ENCODE peak calls at places on chromosomes 6 and 20, in five cellular contexts. One of them, this sample, is unnamed.

GRCh38 chr20:55456316-55456940 is 548.9 kb downstream of the CBLN4 start:
- DNase-seq in RPMI7951: no peak
- DNase-seq in NCI-H82: no peak
- DNase-seq in stimulated activated effector memory CD8-positive, alpha-beta T cell treated with anti-CD3 and anti-CD28 coated beads, Interleukin-12 subunit alpha, Interleukin-12 subunit beta, amount 100 ng/mL, for 72 hours: no peak
- DNase-seq in activated naive CD8-positive, alpha-beta T cell treated with anti-CD3 and anti-CD28 coated beads for 36 hours: no peak
- DNase-seq in this sample: no peak

GRCh38 chr6:8820313-8820712 is 385.0 kb upstream of the SLC35B3 start:
- DNase-seq in RPMI7951: no peak
- DNase-seq in NCI-H82: no peak
- DNase-seq in stimulated activated effector memory CD8-positive, alpha-beta T cell treated with anti-CD3 and anti-CD28 coated beads, Interleukin-12 subunit alpha, Interleukin-12 subunit beta, amount 100 ng/mL, for 72 hours: no peak
- DNase-seq in activated naive CD8-positive, alpha-beta T cell treated with anti-CD3 and anti-CD28 coated beads for 36 hours: no peak
- DNase-seq in this sample: no peak

GRCh38 chr20:11902264-11902663 is 15.4 kb upstream of the BTBD3 start:
- DNase-seq in RPMI7951: peak
- DNase-seq in NCI-H82: no peak
- DNase-seq in stimulated activated effector memory CD8-positive, alpha-beta T cell treated with anti-CD3 and anti-CD28 coated beads, Interleukin-12 subunit alpha, Interleukin-12 subunit beta, amount 100 ng/mL, for 72 hours: no peak
- DNase-seq in activated naive CD8-positive, alpha-beta T cell treated with anti-CD3 and anti-CD28 coated beads for 36 hours: no peak
- DNase-seq in this sample: no peak

GRCh38 chr6:113763883-113764282 is 93.3 kb upstream of the MARCKS start:
- DNase-seq in RPMI7951: peak
- DNase-seq in NCI-H82: no peak
- DNase-seq in stimulated activated effector memory CD8-positive, alpha-beta T cell treated with anti-CD3 and anti-CD28 coated beads, Interleukin-12 subunit alpha, Interleukin-12 subunit beta, amount 100 ng/mL, for 72 hours: no peak
- DNase-seq in activated naive CD8-positive, alpha-beta T cell treated with anti-CD3 and anti-CD28 coated beads for 36 hours: no peak
- DNase-seq in this sample: no peak

GRCh38 chr20:17902531-17903083 is 66.0 kb downstream of the SNX5 start:
- DNase-seq in RPMI7951: no peak
- DNase-seq in NCI-H82: no peak
- DNase-seq in stimulated activated effector memory CD8-positive, alpha-beta T cell treated with anti-CD3 and anti-CD28 coated beads, Interleukin-12 subunit alpha, Interleukin-12 subunit beta, amount 100 ng/mL, for 72 hours: no peak
- DNase-seq in activated naive CD8-positive, alpha-beta T cell treated with anti-CD3 and anti-CD28 coated beads for 36 hours: no peak
- DNase-seq in this sample: no peak

GRCh38 chr6:139027620-139028182 is 844 bp upstream of the ABRACL start:
- DNase-seq in RPMI7951: peak
- DNase-seq in NCI-H82: peak
- DNase-seq in stimulated activated effector memory CD8-positive, alpha-beta T cell treated with anti-CD3 and anti-CD28 coated beads, Interleukin-12 subunit alpha, Interleukin-12 subunit beta, amount 100 ng/mL, for 72 hours: no peak
- DNase-seq in activated naive CD8-positive, alpha-beta T cell treated with anti-CD3 and anti-CD28 coated beads for 36 hours: peak
- DNase-seq in this sample: peak

GRCh38 chr6:137451926-137452325 is 42.3 kb downstream of the OLIG3 start:
- DNase-seq in RPMI7951: no peak
- DNase-seq in NCI-H82: no peak
- DNase-seq in stimulated activated effector memory CD8-positive, alpha-beta T cell treated with anti-CD3 and anti-CD28 coated beads, Interleukin-12 subunit alpha, Interleukin-12 subunit beta, amount 100 ng/mL, for 72 hours: no peak
- DNase-seq in activated naive CD8-positive, alpha-beta T cell treated with anti-CD3 and anti-CD28 coated beads for 36 hours: no peak
- DNase-seq in this sample: no peak

GRCh38 chr6:4947716-4948115 is 56.1 kb downstream of the RPP40 start:
- DNase-seq in RPMI7951: no peak
- DNase-seq in NCI-H82: no peak
- DNase-seq in stimulated activated effector memory CD8-positive, alpha-beta T cell treated with anti-CD3 and anti-CD28 coated beads, Interleukin-12 subunit alpha, Interleukin-12 subunit beta, amount 100 ng/mL, for 72 hours: no peak
- DNase-seq in activated naive CD8-positive, alpha-beta T cell treated with anti-CD3 and anti-CD28 coated beads for 36 hours: no peak
- DNase-seq in this sample: no peak